ENCODE peak calls at places on chromosome 14, in six cellular contexts. N, D, F, Z, M and V are unnamed samples.

GRCh38 chr14:90061849-90062794 is at the start of gene KCNK13:
- DNase-seq in Z (peak), N (no peak), M (no peak), D (peak), F (no peak), V (no peak)

GRCh38 chr14:90140956-90141316 is 79.1 kb downstream of the KCNK13 start:
- DNase-seq in Z (no peak), N (no peak), F (no peak), M (no peak), D (peak), V (no peak)

GRCh38 chr14:87014854-87015253 is 978.1 kb downstream of the GALC start:
- DNase-seq in F (no peak), M (no peak), N (no peak), Z (no peak), D (peak), V (no peak)

GRCh38 chr14:76926521-76927251 is 100.5 kb downstream of the LRRC74A start:
- DNase-seq in F (no peak), M (no peak), N (peak), D (no peak), Z (peak), V (peak)

GRCh38 chr14:60161176-60162107 is 3.8 kb downstream of the DHRS7 start:
- DNase-seq in Z (no peak), F (no peak), D (no peak), M (no peak), N (no peak), V (peak)

GRCh38 chr14:96626916-96627315 is 124.7 kb downstream of the PAPOLA start:
- DNase-seq in D (no peak), F (no peak), Z (no peak), N (no peak), M (no peak), V (peak)

GRCh38 chr14:61608245-61609142 is 86.8 kb upstream of the HIF1A start:
- DNase-seq in Z (no peak), F (peak), D (no peak), M (no peak), N (no peak), V (no peak)

GRCh38 chr14:104518659-104519350 is 60.8 kb upstream of the C14orf180 start:
- DNase-seq in D (no peak), M (no peak), N (no peak), Z (no peak), F (no peak), V (no peak)

GRCh38 chr14:91171291-91171690 is 57.4 kb downstream of the DGLUCY start:
- DNase-seq in Z (peak), F (no peak), M (no peak), D (no peak), N (no peak), V (no peak)

GRCh38 chr14:56145965-56146364 is 27.8 kb downstream of the PELI2 start:
- DNase-seq in D (peak), N (no peak), M (no peak), Z (no peak), F (no peak), V (no peak)

GRCh38 chr14:94541234-94541975 is 19.8 kb upstream of the SERPINA4 start:
- DNase-seq in M (no peak), F (no peak), N (no peak), Z (no peak), D (no peak), V (no peak)

GRCh38 chr14:37586783-37587428 is 8.1 kb downstream of the FOXA1 start:
- DNase-seq in Z (no peak), D (no peak), M (no peak), N (no peak), F (no peak), V (no peak)

GRCh38 chr14:55848964-55849363 is 269.0 kb downstream of the KTN1 start:
- DNase-seq in N (no peak), M (no peak), F (no peak), Z (no peak), D (no peak), V (no peak)

GRCh38 chr14:99263564-99264330 is 8.2 kb downstream of the BCL11B start:
- DNase-seq in Z (no peak), N (no peak), F (no peak), D (no peak), M (no peak), V (no peak)

GRCh38 chr14:60204104-60204842 is 39.1 kb upstream of the DHRS7 start:
- DNase-seq in Z (no peak), F (no peak), M (no peak), N (no peak), D (no peak), V (no peak)

GRCh38 chr14:68222726-68223125 is 403.1 kb downstream of the RAD51B start:
- DNase-seq in F (no peak), M (no peak), N (no peak), D (no peak), Z (no peak), V (no peak)

GRCh38 chr14:93629636-93630035 is 158.6 kb downstream of the PRIMA1 start:
- DNase-seq in D (no peak), M (no peak), Z (no peak), N (no peak), F (no peak), V (no peak)

GRCh38 chr14:32826404-32827082 is 112.1 kb upstream of the NPAS3 start:
- DNase-seq in Z (no peak), N (no peak), M (no peak), D (no peak), F (peak), V (no peak)

GRCh38 chr14:105305769-105306168 is 5.0 kb upstream of the BRF1 start:
- DNase-seq in N (no peak), D (no peak), F (no peak), M (no peak), Z (no peak), V (no peak)

GRCh38 chr14:94213021-94213420 is 38.9 kb downstream of the PPP4R4 start:
- DNase-seq in N (no peak), Z (no peak), F (no peak), D (no peak), M (no peak), V (no peak)

GRCh38 chr14:31505411-31505810 is 17.6 kb upstream of the GPR33 start:
- DNase-seq in M (no peak), Z (no peak), D (no peak), N (no peak), F (no peak), V (no peak)

GRCh38 chr14:67311868-67312267 is 47.7 kb downstream of the ATP6V1D start:
- DNase-seq in M (no peak), D (no peak), N (no peak), Z (no peak), F (no peak), V (no peak)

GRCh38 chr14:103418508-103418818 is 33.2 kb downstream of the MARK3 start:
- DNase-seq in F (no peak), N (no peak), M (no peak), Z (no peak), D (no peak), V (no peak)

GRCh38 chr14:103136076-103136340 is 12.7 kb downstream of the TNFAIP2 start:
- DNase-seq in F (no peak), M (no peak), D (no peak), N (no peak), Z (no peak), V (no peak)

GRCh38 chr14:52078093-52078492 is 9.2 kb upstream of the NID2 start:
- DNase-seq in M (no peak), D (no peak), Z (no peak), F (no peak), N (no peak), V (no peak)

GRCh38 chr14:100533647-100534485 is 53.4 kb downstream of the BEGAIN start:
- DNase-seq in N (no peak), M (no peak), D (no peak), F (no peak), Z (peak), V (peak)

GRCh38 chr14:23406244-23406643 is 1.8 kb downstream of the MYH6 start:
- DNase-seq in N (peak), D (no peak), Z (peak), F (no peak), M (no peak), V (no peak)

GRCh38 chr14:25121342-25122129 is 71.6 kb upstream of the STXBP6 start:
- DNase-seq in D (peak), M (no peak), F (no peak), N (no peak), Z (no peak), V (no peak)

GRCh38 chr14:91649930-91650329 is 82.0 kb downstream of the CATSPERB start:
- DNase-seq in N (no peak), D (peak), M (no peak), Z (no peak), F (no peak), V (peak)

GRCh38 chr14:102090713-102091112 is 3.9 kb upstream of the HSP90AA1 start:
- DNase-seq in Z (no peak), D (no peak), N (no peak), F (no peak), M (no peak), V (no peak)

GRCh38 chr14:35855886-35856481 is 29.8 kb downstream of the BRMS1L start:
- DNase-seq in M (no peak), Z (no peak), D (no peak), F (no peak), N (peak), V (no peak)